ENCODE peak calls at places on chromosomes 13 and 19, in four cellular contexts. One of them, this sample, is unnamed.

GRCh38 chr19:10625003-10625761 is at the start of gene SLC44A2:
- DNase-seq in H54: peak
- DNase-seq in amygdala: peak
- DNase-seq in activated CD4-positive, CD25-positive, alpha-beta regulatory T cell: no peak
- DNase-seq in this sample: peak

GRCh38 chr19:55369651-55370304 is 485 bp downstream of the IL11 start:
- DNase-seq in activated CD4-positive, CD25-positive, alpha-beta regulatory T cell: no peak
- DNase-seq in H54: peak
- DNase-seq in amygdala: no peak
- DNase-seq in this sample: no peak

GRCh38 chr19:15894359-15894758 is 3.5 kb downstream of the CYP4F2 start:
- DNase-seq in amygdala: no peak
- DNase-seq in H54: no peak
- DNase-seq in activated CD4-positive, CD25-positive, alpha-beta regulatory T cell: no peak
- DNase-seq in this sample: no peak

GRCh38 chr13:32267836-32268439 is 47.2 kb downstream of the ZAR1L start:
- DNase-seq in amygdala: no peak
- DNase-seq in H54: no peak
- DNase-seq in activated CD4-positive, CD25-positive, alpha-beta regulatory T cell: peak
- DNase-seq in this sample: no peak

GRCh38 chr19:6465663-6466062 is 1.6 kb downstream of the CRB3 start:
- DNase-seq in H54: no peak
- DNase-seq in activated CD4-positive, CD25-positive, alpha-beta regulatory T cell: no peak
- DNase-seq in amygdala: no peak
- DNase-seq in this sample: no peak

GRCh38 chr19:46716013-46716671 is 772 bp downstream of the PRKD2 start:
- DNase-seq in activated CD4-positive, CD25-positive, alpha-beta regulatory T cell: no peak
- DNase-seq in amygdala: no peak
- DNase-seq in H54: no peak
- DNase-seq in this sample: no peak

GRCh38 chr19:33746159-33746558 is 50.5 kb upstream of the KCTD15 start:
- DNase-seq in H54: no peak
- DNase-seq in activated CD4-positive, CD25-positive, alpha-beta regulatory T cell: no peak
- DNase-seq in amygdala: no peak
- DNase-seq in this sample: no peak

GRCh38 chr19:6866646-6867255 is 20.6 kb upstream of the ADGRE1 start:
- DNase-seq in H54: no peak
- DNase-seq in amygdala: no peak
- DNase-seq in activated CD4-positive, CD25-positive, alpha-beta regulatory T cell: no peak
- DNase-seq in this sample: no peak

GRCh38 chr19:14475251-14476073 is at the start of gene PTGER1:
- DNase-seq in H54: no peak
- DNase-seq in activated CD4-positive, CD25-positive, alpha-beta regulatory T cell: no peak
- DNase-seq in amygdala: no peak
- DNase-seq in this sample: no peak

GRCh38 chr13:46134961-46135522 is 30.2 kb upstream of the CPB2 start:
- DNase-seq in amygdala: no peak
- DNase-seq in H54: no peak
- DNase-seq in activated CD4-positive, CD25-positive, alpha-beta regulatory T cell: no peak
- DNase-seq in this sample: no peak

GRCh38 chr19:1871140-1871597 is 7.8 kb upstream of the KLF16 start:
- DNase-seq in activated CD4-positive, CD25-positive, alpha-beta regulatory T cell: no peak
- DNase-seq in amygdala: no peak
- DNase-seq in H54: no peak
- DNase-seq in this sample: no peak

GRCh38 chr19:29467824-29468401 is 57.9 kb upstream of the VSTM2B start:
- DNase-seq in amygdala: peak
- DNase-seq in H54: no peak
- DNase-seq in activated CD4-positive, CD25-positive, alpha-beta regulatory T cell: no peak
- DNase-seq in this sample: no peak

GRCh38 chr19:7507884-7508283 is 8.0 kb upstream of the ZNF358 start:
- DNase-seq in amygdala: no peak
- DNase-seq in activated CD4-positive, CD25-positive, alpha-beta regulatory T cell: no peak
- DNase-seq in H54: peak
- DNase-seq in this sample: peak

GRCh38 chr13:113232208-113233003 is 23.0 kb downstream of the CUL4A start:
- DNase-seq in amygdala: no peak
- DNase-seq in H54: no peak
- DNase-seq in activated CD4-positive, CD25-positive, alpha-beta regulatory T cell: no peak
- DNase-seq in this sample: no peak